ENCODE peak calls at places on chromosomes 2 and 18, in six cellular contexts. X is mesendoderm, N is H7, S is A549, W is AG09309, A is GM23338. O is an unnamed sample.

GRCh38 chr2:133635115-133635514 is 66.9 kb upstream of the NCKAP5 start:
- DNase-seq in X (peak; percentile 10), N (no peak), S (no peak), W (no peak), A (no peak), O (no peak)

GRCh38 chr18:62867521-62867920 is 152.2 kb downstream of the PHLPP1 start:
- DNase-seq in X (no peak), N (no peak), S (no peak), W (no peak), A (no peak), O (no peak)

GRCh38 chr2:212940816-212941215 is 210.6 kb downstream of the IKZF2 start:
- DNase-seq in X (peak; percentile 95), N (peak; percentile 55), S (no peak), W (no peak), A (peak; percentile 88), O (no peak)

GRCh38 chr18:24995056-24995455 is 356.9 kb downstream of the ZNF521 start:
- DNase-seq in X (no peak), N (no peak), S (no peak), W (no peak), A (no peak), O (no peak)

GRCh38 chr2:12262681-12263436 is 453.9 kb upstream of the TRIB2 start:
- DNase-seq in X (no peak), N (no peak), S (no peak), W (no peak), A (no peak), O (no peak)

GRCh38 chr2:119248311-119248710 is 24.7 kb downstream of the STEAP3 start:
- DNase-seq in X (no peak), N (peak; percentile 20), S (no peak), W (no peak), A (no peak), O (peak; percentile 78)

GRCh38 chr2:40439473-40439872 is 12.4 kb downstream of the SLC8A1 start:
- DNase-seq in X (no peak), N (no peak), S (no peak), W (no peak), A (no peak), O (peak; percentile 22)

GRCh38 chr2:28088970-28089369 is 198.4 kb downstream of the BABAM2 start:
- DNase-seq in X (no peak), N (no peak), S (peak; percentile 33), W (no peak), A (no peak), O (peak; percentile 55)

GRCh38 chr2:219919506-219919905 is 292.1 kb downstream of the SLC4A3 start:
- DNase-seq in X (no peak), N (no peak), S (no peak), W (no peak), A (peak; percentile 8), O (no peak)

GRCh38 chr18:49031511-49032188 is 80.9 kb upstream of the SMAD7 start:
- DNase-seq in X (no peak), N (peak; percentile 59), S (no peak), W (no peak), A (no peak), O (no peak)

GRCh38 chr18:3615374-3615773 is 165.4 kb downstream of the TGIF1 start:
- DNase-seq in X (no peak), N (no peak), S (no peak), W (no peak), A (no peak), O (no peak)

GRCh38 chr2:197515277-197515797 is 529 bp upstream of the MOB4 start:
- DNase-seq in X (no peak), N (no peak), S (no peak), W (no peak), A (no peak), O (no peak)

GRCh38 chr2:181657379-181657778 is 474 bp upstream of the CERKL start:
- DNase-seq in X (peak; percentile 75), N (peak; percentile 17), S (no peak), W (no peak), A (peak; percentile 57), O (no peak)

GRCh38 chr2:20212459-20212870 is 12.5 kb downstream of the SDC1 start:
- DNase-seq in X (peak; percentile 57), N (peak; percentile 77), S (no peak), W (no peak), A (no peak), O (peak; percentile 25)

GRCh38 chr18:657998-658946 is 819 bp downstream of the TYMS start:
- DNase-seq in X (peak; percentile 96), N (peak; percentile 90), S (peak; percentile 90), W (peak; percentile 31), A (peak; percentile 96), O (peak; percentile 49)

GRCh38 chr2:235005023-235005422 is 53.2 kb downstream of the SH3BP4 start:
- DNase-seq in X (no peak), N (peak; percentile 55), S (no peak), W (no peak), A (no peak), O (no peak)

GRCh38 chr2:63614983-63615945 is 26.5 kb downstream of the MDH1 start:
- DNase-seq in X (peak; percentile 99), N (peak; percentile 52), S (peak; percentile 8), W (peak; percentile 13), A (peak; percentile 89), O (no peak)

GRCh38 chr2:45748239-45748638 is 96.8 kb downstream of the PRKCE start:
- DNase-seq in X (no peak), N (no peak), S (no peak), W (peak; percentile 98), A (no peak), O (peak; percentile 89)
- H3K4me3 ChIP-seq in X (no peak overlapping the region), N (no peak overlapping the region), S (no peak overlapping the region), W (no peak overlapping the region), A (no peak overlapping the region), O (no peak overlapping the region)

GRCh38 chr18:34704823-34705222 is 5.3 kb upstream of the DTNA start:
- DNase-seq in X (no peak), N (no peak), S (no peak), W (no peak), A (no peak), O (no peak)

GRCh38 chr18:34707670-34708069 is 2.4 kb upstream of the DTNA start:
- DNase-seq in X (peak; percentile 90), N (no peak), S (peak; percentile 35), W (peak; percentile 73), A (peak; percentile 33), O (peak; percentile 77)

GRCh38 chr18:34709104-34709503 is 994 bp upstream of the DTNA start:
- DNase-seq in X (no peak), N (no peak), S (peak; percentile 34), W (peak; percentile 72), A (no peak), O (peak; percentile 88)

GRCh38 chr18:34709631-34710429 is at the start of gene DTNA:
- DNase-seq in X (peak; percentile 80), N (no peak), S (no peak), W (peak; percentile 92), A (peak; percentile 65), O (peak; percentile 96)

DNA sequence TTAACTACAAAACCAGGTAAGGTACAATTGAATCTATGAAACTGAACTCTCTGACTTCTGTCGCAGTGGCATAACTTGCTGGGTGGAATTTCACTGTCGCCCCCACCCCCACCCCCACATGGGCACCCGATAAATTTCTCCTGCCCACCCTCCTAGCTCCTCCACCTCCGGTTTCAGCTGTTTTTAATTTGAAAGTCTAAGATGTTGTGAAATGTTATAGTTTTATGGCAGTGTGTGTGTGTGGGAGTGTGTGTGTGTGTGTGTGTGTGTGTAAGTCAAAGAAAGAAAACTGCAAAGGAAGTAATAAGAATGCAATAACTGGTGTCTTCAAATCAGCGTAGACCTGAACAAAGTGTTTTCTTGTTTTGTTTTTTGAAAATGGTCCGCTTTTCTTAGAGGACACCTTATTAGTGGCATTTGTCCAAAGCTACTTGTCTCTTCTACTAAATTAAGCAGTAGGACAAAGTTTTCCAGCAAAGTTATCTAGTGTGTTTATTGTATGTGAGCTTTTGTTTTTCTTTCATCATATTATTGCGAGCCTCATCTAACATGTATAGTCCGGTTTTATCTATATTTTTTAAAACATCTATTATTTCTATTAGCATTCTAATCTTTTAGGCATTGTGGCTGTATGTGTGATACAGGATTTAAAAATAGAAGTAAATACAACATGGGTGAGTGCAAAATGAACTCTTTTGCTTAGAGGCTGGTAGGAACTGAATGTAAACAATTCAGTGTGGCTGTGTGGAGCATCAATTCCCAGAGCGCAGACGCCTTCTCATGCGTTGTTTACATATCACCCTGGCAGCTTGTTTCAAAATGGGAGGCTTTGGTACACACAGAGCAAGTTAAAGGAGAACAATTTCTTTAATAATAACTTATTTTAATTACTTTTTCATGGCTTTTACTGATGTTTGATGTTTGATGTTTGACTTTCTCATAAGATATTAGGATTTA is 610 bp downstream of the DTNA start:
- DNase-seq in X (no peak), N (no peak), S (no peak), W (peak; percentile 66), A (no peak), O (no peak)
- H3K4me3 ChIP-seq in X (no peak overlapping the region), N (no peak overlapping the region), S (no peak overlapping the region), W (peak overlapping the region; percentile 26), A (no peak overlapping the region), O (peak overlapping the region; percentile 57)

DNA sequence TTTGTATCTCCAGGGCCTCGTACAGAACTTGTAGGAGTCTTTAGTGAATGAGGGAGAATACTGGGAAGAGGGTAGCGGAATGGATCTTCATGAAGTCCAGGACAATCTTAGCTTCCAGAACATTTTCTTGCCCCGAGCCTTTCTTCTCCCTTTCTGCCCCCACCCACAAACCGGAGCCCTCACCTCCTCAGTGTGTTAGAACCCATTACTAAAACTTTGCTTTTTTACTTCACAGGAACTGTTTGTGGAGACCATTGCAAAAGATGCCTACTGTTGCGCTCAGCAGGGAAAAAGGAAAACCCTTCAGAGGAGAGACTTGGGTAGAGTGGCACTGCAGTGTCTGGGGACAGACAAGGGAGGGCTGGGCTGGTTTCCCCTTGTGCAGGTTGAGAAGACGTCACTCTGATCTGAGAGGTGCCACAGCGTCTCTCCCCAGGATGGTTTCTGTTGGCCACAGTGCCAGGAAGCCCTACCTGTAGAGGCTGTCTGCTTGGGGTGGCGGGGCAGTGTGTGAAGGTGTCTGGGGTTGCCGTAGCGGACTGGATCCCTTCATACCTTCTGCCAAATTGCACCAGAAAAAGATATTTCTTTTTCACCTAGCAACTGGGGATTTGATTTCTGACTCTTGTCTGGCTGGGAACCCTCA is 786 bp downstream of the POLE4 start:
- DNase-seq in X (no peak), N (no peak), S (no peak), W (no peak), A (no peak), O (no peak)
- H3K4me3 ChIP-seq in X (no peak overlapping the region), N (peak overlapping the region; percentile 64), S (peak overlapping the region; percentile 56), W (peak overlapping the region; percentile 61), A (peak overlapping the region; percentile 76), O (peak overlapping the region; percentile 61)

GRCh38 chr2:149585317-149585885 is 2.2 kb downstream of the MMADHC start:
- DNase-seq in X (no peak), N (no peak), S (no peak), W (no peak), A (no peak), O (no peak)

GRCh38 chr2:149587220-149587949 is at the start of gene MMADHC:
- DNase-seq in X (peak; percentile 98), N (peak; percentile 73), S (peak; percentile 97), W (peak; percentile 89), A (peak; percentile 97), O (peak; percentile 88)

GRCh38 chr2:149586063-149586462 is 1.5 kb downstream of the MMADHC start:
- DNase-seq in X (peak; percentile 23), N (no peak), S (no peak), W (no peak), A (no peak), O (no peak)

GRCh38 chr2:149587950-149588487 is 444 bp upstream of the MMADHC start:
- DNase-seq in X (no peak), N (no peak), S (no peak), W (no peak), A (peak; percentile 11), O (no peak)

DNA sequence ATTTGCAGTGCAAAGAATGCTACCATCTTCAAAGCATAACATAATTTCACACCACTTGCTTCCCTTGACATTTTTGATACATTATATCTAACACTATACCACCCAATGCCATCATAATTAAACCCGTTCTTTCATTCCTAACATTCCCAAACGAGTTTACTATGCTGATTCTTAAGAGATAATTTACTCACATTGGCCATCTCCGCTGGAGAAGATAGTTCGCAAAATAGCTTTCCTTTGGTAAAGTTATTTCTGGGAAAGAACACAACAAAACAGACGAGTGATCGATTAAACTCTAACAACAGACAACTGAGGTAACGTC is 716 bp downstream of the MMADHC start:
- DNase-seq in X (no peak), N (no peak), S (no peak), W (no peak), A (no peak), O (no peak)
- H3K4me3 ChIP-seq in X (peak overlapping the region; percentile 97), N (peak overlapping the region; percentile 92), S (peak overlapping the region; percentile 80), W (peak overlapping the region; percentile 92), A (peak overlapping the region; percentile 79), O (peak overlapping the region; percentile 63)

O was measured in skeletal muscle cell.